ENCODE peak calls at places on chromosomes 16 and 17, in ten cellular contexts. L is Calu3, I is transverse colon, V is psoas muscle, X is mucosa of descending colon, F is AG10803, W is A549, Q is RWPE1, E is body of pancreas, O is foreskin fibroblast. Y is an unnamed sample.

GRCh38 chr16:67394271-67395104 is 1.2 kb upstream of the TPPP3 start:
- DNase-seq in L (no peak), I (no peak), V (peak), X (peak), F (no peak), W (no peak), Q (no peak), E (peak), O (no peak), Y (no peak)

GRCh38 chr17:83151442-83152220 is 72.2 kb downstream of the METRNL start:
- DNase-seq in L (no peak), I (no peak), V (no peak), X (no peak), F (peak), W (no peak), Q (no peak), E (no peak), O (no peak), Y (peak)

GRCh38 chr16:84618428-84619102 is 687 bp upstream of the COTL1 start:
- DNase-seq in L (peak), I (no peak), V (no peak), X (no peak), F (peak), W (peak), Q (peak), E (peak), O (peak), Y (no peak)

GRCh38 chr17:29585080-29585751 is 4.2 kb downstream of the GIT1 start:
- DNase-seq in L (no peak), I (no peak), V (peak), X (peak), F (no peak), W (no peak), Q (no peak), E (no peak), O (no peak), Y (no peak)

GRCh38 chr16:3503513-3503912 is 2.7 kb downstream of the CLUAP1 start:
- DNase-seq in L (peak), I (no peak), V (no peak), X (no peak), F (no peak), W (no peak), Q (no peak), E (no peak), O (no peak), Y (peak)

GRCh38 chr16:24525970-24526559 is 13.3 kb upstream of the RBBP6 start:
- DNase-seq in L (no peak), I (no peak), V (no peak), X (no peak), F (peak), W (peak), Q (peak), E (peak), O (no peak), Y (no peak)

GRCh38 chr16:51035110-51035498 is 116.0 kb downstream of the SALL1 start:
- DNase-seq in L (no peak), I (no peak), V (peak), X (no peak), F (peak), W (no peak), Q (no peak), E (peak), O (no peak), Y (no peak)

GRCh38 chr17:76640550-76641380 is 2.8 kb downstream of the ST6GALNAC1 start:
- DNase-seq in L (no peak), I (no peak), V (no peak), X (no peak), F (no peak), W (no peak), Q (no peak), E (no peak), O (no peak), Y (no peak)

GRCh38 chr16:87133112-87133850 is 183.9 kb downstream of the C16orf95 start:
- DNase-seq in L (no peak), I (no peak), V (no peak), X (no peak), F (no peak), W (no peak), Q (no peak), E (no peak), O (no peak), Y (no peak)

GRCh38 chr17:50027639-50028206 is 28.2 kb upstream of the ITGA3 start:
- DNase-seq in L (peak), I (peak), V (peak), X (peak), F (peak), W (peak), Q (peak), E (peak), O (peak), Y (peak)

GRCh38 chr16:70434489-70435260 is 4.2 kb downstream of the ST3GAL2 start:
- DNase-seq in L (no peak), I (no peak), V (no peak), X (no peak), F (no peak), W (no peak), Q (no peak), E (no peak), O (no peak), Y (no peak)

GRCh38 chr17:58383892-58384462 is 32.0 kb upstream of the SUPT4H1 start:
- DNase-seq in L (no peak), I (no peak), V (no peak), X (no peak), F (no peak), W (no peak), Q (no peak), E (peak), O (no peak), Y (no peak)

GRCh38 chr17:38742431-38743308 is 5.5 kb downstream of the PCGF2 start:
- DNase-seq in L (peak), I (peak), V (peak), X (no peak), F (peak), W (no peak), Q (no peak), E (peak), O (peak), Y (no peak)

GRCh38 chr17:47267354-47267828 is 13.8 kb downstream of the ITGB3 start:
- DNase-seq in L (no peak), I (no peak), V (no peak), X (no peak), F (peak), W (no peak), Q (no peak), E (no peak), O (peak), Y (no peak)

GRCh38 chr17:80894726-80895125 is 96.9 kb upstream of the CHMP6 start:
- DNase-seq in L (no peak), I (no peak), V (no peak), X (no peak), F (no peak), W (no peak), Q (no peak), E (no peak), O (no peak), Y (no peak)

GRCh38 chr17:2194778-2195417 is 108.7 kb downstream of the SMG6 start:
- DNase-seq in L (peak), I (no peak), V (no peak), X (no peak), F (no peak), W (no peak), Q (no peak), E (no peak), O (no peak), Y (no peak)

GRCh38 chr17:51152766-51153209 is 571 bp upstream of the NME1 start:
- DNase-seq in L (no peak), I (no peak), V (no peak), X (no peak), F (no peak), W (peak), Q (no peak), E (peak), O (no peak), Y (no peak)

GRCh38 chr17:41392278-41392677 is 5.1 kb downstream of the KRT31 start:
- DNase-seq in L (no peak), I (no peak), V (no peak), X (no peak), F (peak), W (no peak), Q (no peak), E (no peak), O (peak), Y (no peak)

GRCh38 chr17:61389670-61390478 is 9.8 kb upstream of the TBX2 start:
- DNase-seq in L (peak), I (peak), V (peak), X (no peak), F (peak), W (peak), Q (no peak), E (no peak), O (no peak), Y (no peak)

DNA sequence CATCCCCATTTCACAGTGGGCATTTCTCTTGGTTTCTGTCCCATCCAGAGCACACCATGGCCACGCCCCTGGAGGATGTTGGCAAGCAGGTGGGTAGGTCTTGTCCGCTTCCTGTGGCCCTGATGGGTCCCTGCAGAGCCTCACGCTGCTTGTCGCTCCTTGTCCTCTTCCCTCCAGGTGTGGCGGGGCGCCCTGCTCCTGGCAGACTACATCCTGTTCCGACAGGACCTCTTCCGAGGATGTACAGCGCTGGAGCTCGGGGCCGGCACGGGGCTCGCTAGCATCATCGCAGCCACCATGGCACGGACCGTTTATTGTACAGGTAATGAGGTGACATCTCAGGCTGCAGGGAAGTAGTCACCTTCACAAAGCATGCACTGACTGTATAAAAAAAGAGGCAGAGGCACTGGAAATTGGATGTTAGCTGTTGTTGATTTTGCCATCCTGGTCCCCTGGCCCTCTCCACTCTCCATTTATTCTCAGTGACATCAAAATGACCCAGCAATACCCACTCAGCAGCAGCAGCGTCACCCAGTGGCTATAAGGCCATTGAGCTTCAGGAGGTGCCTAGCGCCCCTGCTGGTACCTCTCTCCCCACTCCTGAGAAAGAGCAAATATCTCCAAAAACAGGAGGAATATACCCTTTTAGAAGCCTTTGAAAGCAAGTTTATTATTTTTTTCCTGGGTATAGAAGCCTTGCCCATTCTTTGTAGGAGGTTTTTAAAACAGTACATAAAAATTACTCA is 13.7 kb downstream of the METTL22 start:
- DNase-seq in L (peak), I (no peak), V (no peak), X (no peak), F (peak), W (peak), Q (no peak), E (no peak), O (no peak), Y (no peak)
- TF ChIP-seq CTCF in L (peak), I (peak), V (no peak), X (no peak), F (peak), W (peak), Q (no peak), E (no peak), O (peak), Y (peak)

GRCh38 chr17:59558953-59559352 is 6.5 kb upstream of the DHX40 start:
- DNase-seq in L (no peak), I (no peak), V (no peak), X (no peak), F (peak), W (no peak), Q (no peak), E (no peak), O (no peak), Y (no peak)
- TF ChIP-seq CTCF in L (no peak), I (no peak), V (peak), X (no peak), F (peak), W (peak), Q (peak), E (peak), O (peak), Y (peak)

DNA sequence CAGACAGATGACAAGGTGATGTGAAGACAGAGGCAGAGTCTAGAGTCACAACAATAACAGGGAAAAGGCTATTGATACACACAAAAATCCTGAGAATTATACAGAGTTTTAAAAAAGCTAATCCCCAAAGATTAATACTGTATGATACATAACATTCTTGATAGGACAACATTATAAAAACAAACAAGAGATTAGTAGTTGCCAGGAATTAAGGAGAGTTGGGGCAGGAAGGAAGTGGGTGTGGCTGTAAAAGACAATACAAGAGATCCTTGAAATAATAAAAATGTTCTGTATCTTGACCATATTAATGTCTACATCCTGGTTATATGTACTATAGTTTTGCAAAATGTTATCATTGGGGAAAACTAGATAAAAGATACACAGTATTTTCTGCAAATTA is 309.5 kb upstream of the PMFBP1 start:
- DNase-seq in L (no peak), I (no peak), V (no peak), X (no peak), F (peak), W (no peak), Q (no peak), E (no peak), O (no peak), Y (no peak)
- TF ChIP-seq CTCF in L (no peak), I (no peak), V (no peak), X (no peak), F (no peak), W (no peak), Q (no peak), E (no peak), O (no peak), Y (no peak)

GRCh38 chr17:73468221-73468620 is 156.4 kb upstream of the CDC42EP4 start:
- DNase-seq in L (no peak), I (no peak), V (no peak), X (no peak), F (no peak), W (no peak), Q (no peak), E (no peak), O (no peak), Y (no peak)

GRCh38 chr17:73470369-73470768 is 158.6 kb upstream of the CDC42EP4 start:
- DNase-seq in L (no peak), I (no peak), V (no peak), X (no peak), F (no peak), W (no peak), Q (no peak), E (no peak), O (no peak), Y (no peak)

GRCh38 chr17:73466704-73467433 is 155.1 kb upstream of the CDC42EP4 start:
- DNase-seq in L (no peak), I (no peak), V (no peak), X (no peak), F (no peak), W (no peak), Q (no peak), E (no peak), O (no peak), Y (no peak)

GRCh38 chr17:73467651-73468050 is 155.8 kb upstream of the CDC42EP4 start:
- DNase-seq in L (no peak), I (no peak), V (no peak), X (no peak), F (no peak), W (no peak), Q (no peak), E (no peak), O (no peak), Y (no peak)

GRCh38 chr17:73469311-73469710 is 157.5 kb upstream of the CDC42EP4 start:
- DNase-seq in L (no peak), I (no peak), V (no peak), X (no peak), F (no peak), W (no peak), Q (no peak), E (no peak), O (no peak), Y (no peak)
- TF ChIP-seq CTCF in L (no peak), I (no peak), V (no peak), X (no peak), F (no peak), W (no peak), Q (no peak), E (no peak), O (no peak), Y (no peak)

GRCh38 chr16:89048871-89049422 is 44.7 kb upstream of the ACSF3 start:
- DNase-seq in L (no peak), I (no peak), V (peak), X (peak), F (no peak), W (no peak), Q (no peak), E (no peak), O (no peak), Y (peak)
- TF ChIP-seq CTCF in L (no peak), I (no peak), V (no peak), X (no peak), F (no peak), W (no peak), Q (no peak), E (no peak), O (no peak), Y (no peak)

GRCh38 chr16:53486230-53486629 is 16.8 kb downstream of the AKTIP start:
- DNase-seq in L (no peak), I (no peak), V (no peak), X (no peak), F (no peak), W (no peak), Q (no peak), E (no peak), O (no peak), Y (no peak)
- TF ChIP-seq CTCF in L (no peak), I (no peak), V (no peak), X (no peak), F (no peak), W (no peak), Q (no peak), E (no peak), O (no peak), Y (no peak)

GRCh38 chr17:12665263-12666210 is at the start of gene MYOCD:
- DNase-seq in L (peak), I (peak), V (peak), X (peak), F (no peak), W (peak), Q (peak), E (no peak), O (no peak), Y (no peak)

GRCh38 chr17:12664894-12665262 is 812 bp upstream of the MYOCD start:
- DNase-seq in L (no peak), I (no peak), V (no peak), X (no peak), F (no peak), W (no peak), Q (no peak), E (no peak), O (no peak), Y (no peak)

GRCh38 chr17:12664252-12664651 is 1.4 kb upstream of the MYOCD start:
- DNase-seq in L (no peak), I (no peak), V (no peak), X (no peak), F (no peak), W (no peak), Q (no peak), E (no peak), O (no peak), Y (no peak)

GRCh38 chr17:12666718-12667117 is 1.0 kb downstream of the MYOCD start:
- DNase-seq in L (no peak), I (no peak), V (no peak), X (no peak), F (no peak), W (no peak), Q (no peak), E (no peak), O (no peak), Y (no peak)

GRCh38 chr17:12667299-12667958 is 1.7 kb downstream of the MYOCD start:
- DNase-seq in L (peak), I (peak), V (no peak), X (no peak), F (peak), W (peak), Q (peak), E (peak), O (peak), Y (no peak)
- TF ChIP-seq CTCF in L (no peak), I (peak), V (peak), X (no peak), F (peak), W (peak), Q (no peak), E (peak), O (peak), Y (peak)

DNA sequence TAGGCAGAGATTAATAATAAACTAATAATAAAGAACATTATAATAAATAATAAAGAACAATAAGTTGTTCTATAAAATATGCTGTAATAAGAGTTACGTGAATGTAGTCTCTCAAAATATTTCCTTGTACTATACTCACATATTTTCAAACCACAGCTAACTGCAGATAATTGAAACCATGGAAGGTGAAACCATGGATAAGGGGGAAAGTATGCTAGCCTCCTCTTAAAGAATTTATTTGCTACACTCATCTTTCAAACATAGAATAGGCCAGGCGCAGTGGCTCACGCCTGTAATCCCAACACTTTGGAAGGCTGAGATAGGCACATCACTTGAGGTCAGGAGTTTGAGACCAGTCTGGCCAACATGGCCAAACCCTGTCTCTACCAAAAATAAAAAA is 18.5 kb downstream of the CYTH1 start:
- DNase-seq in L (no peak), I (no peak), V (no peak), X (no peak), F (peak), W (no peak), Q (no peak), E (no peak), O (no peak), Y (no peak)
- TF ChIP-seq CTCF in L (no peak), I (no peak), V (no peak), X (no peak), F (no peak), W (no peak), Q (no peak), E (no peak), O (no peak), Y (no peak)

DNA sequence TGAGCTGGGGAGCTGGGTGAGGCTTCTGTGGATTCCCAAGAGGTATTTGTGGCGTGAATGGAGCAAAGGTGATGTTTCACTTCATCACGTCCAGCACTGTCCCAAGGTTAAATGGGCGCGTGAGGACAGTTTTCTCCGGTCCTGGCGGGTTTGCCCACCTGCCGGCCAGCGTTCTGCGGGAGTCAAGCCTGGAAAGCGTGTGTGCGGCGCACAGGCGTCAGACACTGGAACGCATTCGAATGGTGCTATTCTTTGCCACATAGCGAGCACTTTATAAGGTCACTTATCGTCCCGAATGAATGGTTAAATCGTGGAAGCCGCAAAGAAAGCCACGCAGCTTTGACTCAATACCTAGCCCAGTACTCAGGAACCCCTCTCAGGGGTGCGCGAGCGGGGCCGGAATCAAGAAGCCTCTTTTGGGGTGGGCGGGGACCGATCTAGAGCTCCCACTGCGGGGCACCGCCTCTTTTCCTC is 446 bp upstream of the PSMD11 start:
- DNase-seq in L (no peak), I (no peak), V (no peak), X (no peak), F (no peak), W (no peak), Q (no peak), E (no peak), O (no peak), Y (no peak)
- TF ChIP-seq CTCF in L (no peak), I (no peak), V (no peak), X (no peak), F (no peak), W (no peak), Q (no peak), E (no peak), O (no peak), Y (peak)

Y was measured in chondrocyte.